ENCODE peak calls at places on chromosomes 2 and 18, in ten cellular contexts. D, X, O, S, Q, B, G, M, C and U are unnamed samples.

GRCh38 chr2:240916571-240917008 is 10.5 kb downstream of the CROCC2 start:
- DNase-seq in D (peak), X (no peak), O (no peak), S (no peak), Q (no peak), B (no peak), G (peak), M (no peak), C (no peak), U (no peak)

GRCh38 chr2:155377178-155377780 is 678.8 kb downstream of the KCNJ3 start:
- DNase-seq in D (no peak), X (no peak), O (no peak), S (peak), Q (no peak), B (no peak), G (peak), M (no peak), C (peak), U (peak)

GRCh38 chr18:37669991-37670534 is 104.5 kb upstream of the CELF4 start:
- DNase-seq in D (peak), X (no peak), O (no peak), S (no peak), Q (no peak), B (no peak), G (no peak), M (no peak), C (no peak), U (no peak)

GRCh38 chr2:58700621-58701020 is 459.5 kb upstream of the FANCL start:
- DNase-seq in D (no peak), X (no peak), O (no peak), S (no peak), Q (no peak), B (no peak), G (no peak), M (no peak), C (no peak), U (no peak)

GRCh38 chr2:75287624-75288313 is 88.4 kb upstream of the TACR1 start:
- DNase-seq in D (no peak), X (no peak), O (peak), S (no peak), Q (no peak), B (no peak), G (no peak), M (no peak), C (no peak), U (peak)

GRCh38 chr2:120754067-120754960 is 18.6 kb downstream of the GLI2 start:
- DNase-seq in D (no peak), X (no peak), O (no peak), S (no peak), Q (no peak), B (no peak), G (no peak), M (no peak), C (no peak), U (no peak)

GRCh38 chr2:8329660-8330622 is 351.9 kb upstream of the ID2 start:
- DNase-seq in D (no peak), X (no peak), O (no peak), S (no peak), Q (no peak), B (no peak), G (no peak), M (no peak), C (no peak), U (no peak)

GRCh38 chr2:68689553-68690537 is 44.8 kb upstream of the ARHGAP25 start:
- DNase-seq in D (no peak), X (no peak), O (peak), S (no peak), Q (no peak), B (no peak), G (no peak), M (no peak), C (no peak), U (peak)

GRCh38 chr18:59145055-59145454 is 5.4 kb downstream of the SEC11C start:
- DNase-seq in D (no peak), X (no peak), O (no peak), S (no peak), Q (no peak), B (no peak), G (peak), M (no peak), C (no peak), U (no peak)

GRCh38 chr2:65465857-65466256 is 33.5 kb upstream of the SPRED2 start:
- DNase-seq in D (no peak), X (no peak), O (no peak), S (no peak), Q (no peak), B (no peak), G (no peak), M (no peak), C (no peak), U (no peak)

GRCh38 chr2:42835577-42836371 is 43.4 kb upstream of the HAAO start:
- DNase-seq in D (no peak), X (no peak), O (no peak), S (no peak), Q (no peak), B (no peak), G (no peak), M (no peak), C (no peak), U (no peak)

GRCh38 chr18:9174302-9174701 is 37.7 kb downstream of the ANKRD12 start:
- DNase-seq in D (no peak), X (no peak), O (no peak), S (no peak), Q (no peak), B (no peak), G (no peak), M (no peak), C (no peak), U (no peak)

GRCh38 chr2:190812506-190813294 is 67.9 kb upstream of the GLS start:
- DNase-seq in D (no peak), X (no peak), O (no peak), S (no peak), Q (no peak), B (no peak), G (no peak), M (no peak), C (no peak), U (no peak)

GRCh38 chr2:53969285-53970094 is 1.3 kb downstream of the PSME4 start:
- DNase-seq in D (no peak), X (no peak), O (peak), S (peak), Q (no peak), B (no peak), G (peak), M (no peak), C (peak), U (peak)

GRCh38 chr2:239329972-239330572 is 70.7 kb downstream of the HDAC4 start:
- DNase-seq in D (no peak), X (no peak), O (no peak), S (no peak), Q (no peak), B (no peak), G (no peak), M (no peak), C (no peak), U (no peak)

GRCh38 chr2:176642074-176642473 is 372.8 kb downstream of the MTX2 start:
- DNase-seq in D (no peak), X (no peak), O (peak), S (no peak), Q (no peak), B (no peak), G (no peak), M (no peak), C (no peak), U (no peak)

GRCh38 chr2:97704989-97705388 is 8.4 kb upstream of the ZAP70 start:
- DNase-seq in D (no peak), X (no peak), O (no peak), S (no peak), Q (no peak), B (no peak), G (no peak), M (peak), C (no peak), U (no peak)

GRCh38 chr2:107018366-107018765 is 132.4 kb upstream of the ST6GAL2 start:
- DNase-seq in D (no peak), X (no peak), O (no peak), S (no peak), Q (no peak), B (no peak), G (no peak), M (no peak), C (no peak), U (no peak)

GRCh38 chr2:195837987-195838386 is 181.0 kb downstream of the SLC39A10 start:
- DNase-seq in D (no peak), X (no peak), O (no peak), S (no peak), Q (no peak), B (no peak), G (no peak), M (no peak), C (no peak), U (no peak)

GRCh38 chr2:236873666-236874065 is 212.0 kb upstream of the COPS8 start:
- DNase-seq in D (no peak), X (no peak), O (no peak), S (no peak), Q (no peak), B (no peak), G (no peak), M (no peak), C (no peak), U (no peak)

GRCh38 chr2:9656270-9656766 is 25.5 kb upstream of the YWHAQ start:
- DNase-seq in D (no peak), X (peak), O (peak), S (no peak), Q (peak), B (peak), G (no peak), M (no peak), C (no peak), U (no peak)

GRCh38 chr2:229348135-229348534 is 77.0 kb upstream of the PID1 start:
- DNase-seq in D (no peak), X (no peak), O (no peak), S (no peak), Q (no peak), B (no peak), G (no peak), M (no peak), C (no peak), U (no peak)

GRCh38 chr18:43917487-43917886 is 640.2 kb upstream of the SYT4 start:
- DNase-seq in D (no peak), X (no peak), O (no peak), S (no peak), Q (no peak), B (no peak), G (no peak), M (no peak), C (no peak), U (no peak)